ENCODE peak calls at places on chromosomes 13 and 19, in seven cellular contexts. One of them, this sample, is unnamed.

GRCh38 chr19:39160523-39160861 is 34.9 kb downstream of the PAK4 start:
- DNase-seq in stomach: peak
- DNase-seq in endothelial cell of umbilical vein: peak
- DNase-seq in K562: no peak
- DNase-seq in transverse colon: no peak
- DNase-seq in breast epithelium: peak
- DNase-seq in sigmoid colon: peak
- DNase-seq in this sample: no peak

GRCh38 chr19:9752701-9753443 is 15.7 kb downstream of the ZNF846 start:
- DNase-seq in transverse colon: no peak
- DNase-seq in breast epithelium: no peak
- DNase-seq in stomach: no peak
- DNase-seq in sigmoid colon: no peak
- DNase-seq in K562: no peak
- DNase-seq in endothelial cell of umbilical vein: no peak
- DNase-seq in this sample: no peak

GRCh38 chr19:5062799-5063198 is 93.9 kb downstream of the KDM4B start:
- DNase-seq in breast epithelium: no peak
- DNase-seq in transverse colon: no peak
- DNase-seq in stomach: no peak
- DNase-seq in endothelial cell of umbilical vein: no peak
- DNase-seq in K562: no peak
- DNase-seq in sigmoid colon: no peak
- DNase-seq in this sample: no peak

GRCh38 chr13:53237696-53238095 is 209.1 kb downstream of the OLFM4 start:
- DNase-seq in stomach: no peak
- DNase-seq in breast epithelium: no peak
- DNase-seq in transverse colon: no peak
- DNase-seq in endothelial cell of umbilical vein: no peak
- DNase-seq in K562: no peak
- DNase-seq in sigmoid colon: no peak
- DNase-seq in this sample: no peak

GRCh38 chr19:31348416-31349159 is 648 bp downstream of the TSHZ3 start:
- DNase-seq in stomach: no peak
- DNase-seq in transverse colon: no peak
- DNase-seq in K562: no peak
- DNase-seq in breast epithelium: no peak
- DNase-seq in endothelial cell of umbilical vein: peak
- DNase-seq in sigmoid colon: peak
- DNase-seq in this sample: no peak

GRCh38 chr13:28492527-28493367 is 2.2 kb downstream of the FLT1 start:
- DNase-seq in sigmoid colon: no peak
- DNase-seq in breast epithelium: no peak
- DNase-seq in transverse colon: no peak
- DNase-seq in stomach: no peak
- DNase-seq in K562: no peak
- DNase-seq in endothelial cell of umbilical vein: no peak
- DNase-seq in this sample: no peak

GRCh38 chr19:46902402-46902766 is 41.6 kb downstream of the ARHGAP35 start:
- DNase-seq in sigmoid colon: no peak
- DNase-seq in transverse colon: no peak
- DNase-seq in endothelial cell of umbilical vein: no peak
- DNase-seq in breast epithelium: peak
- DNase-seq in K562: no peak
- DNase-seq in stomach: peak
- DNase-seq in this sample: no peak

GRCh38 chr13:33859691-33860303 is 41.8 kb downstream of the RFC3 start:
- DNase-seq in sigmoid colon: no peak
- DNase-seq in breast epithelium: no peak
- DNase-seq in endothelial cell of umbilical vein: no peak
- DNase-seq in K562: no peak
- DNase-seq in stomach: no peak
- DNase-seq in transverse colon: no peak
- DNase-seq in this sample: no peak

GRCh38 chr13:40609972-40610726 is 56.3 kb downstream of the FOXO1 start:
- DNase-seq in stomach: no peak
- DNase-seq in breast epithelium: no peak
- DNase-seq in transverse colon: peak
- DNase-seq in K562: no peak
- DNase-seq in endothelial cell of umbilical vein: peak
- DNase-seq in sigmoid colon: no peak
- DNase-seq in this sample: no peak

GRCh38 chr19:33416307-33417215 is 43.1 kb downstream of the CEBPG start:
- DNase-seq in transverse colon: peak
- DNase-seq in endothelial cell of umbilical vein: peak
- DNase-seq in stomach: peak
- DNase-seq in K562: peak
- DNase-seq in breast epithelium: peak
- DNase-seq in sigmoid colon: peak
- DNase-seq in this sample: peak

GRCh38 chr19:39516270-39516669 is 1.3 kb downstream of the SELENOV start:
- DNase-seq in K562: no peak
- DNase-seq in stomach: no peak
- DNase-seq in endothelial cell of umbilical vein: no peak
- DNase-seq in breast epithelium: no peak
- DNase-seq in transverse colon: no peak
- DNase-seq in sigmoid colon: no peak
- DNase-seq in this sample: no peak

GRCh38 chr19:8592231-8593009 is 15.2 kb upstream of the MYO1F start:
- DNase-seq in endothelial cell of umbilical vein: peak
- DNase-seq in stomach: peak
- DNase-seq in sigmoid colon: peak
- DNase-seq in transverse colon: peak
- DNase-seq in breast epithelium: peak
- DNase-seq in K562: peak
- DNase-seq in this sample: no peak

GRCh38 chr19:18629166-18630088 is 7.4 kb upstream of the KLHL26 start:
- DNase-seq in breast epithelium: no peak
- DNase-seq in endothelial cell of umbilical vein: no peak
- DNase-seq in sigmoid colon: no peak
- DNase-seq in stomach: no peak
- DNase-seq in K562: no peak
- DNase-seq in transverse colon: no peak
- DNase-seq in this sample: no peak

GRCh38 chr13:32408999-32409313 is 19.0 kb downstream of the N4BP2L1 start:
- DNase-seq in stomach: no peak
- DNase-seq in endothelial cell of umbilical vein: no peak
- DNase-seq in sigmoid colon: no peak
- DNase-seq in breast epithelium: no peak
- DNase-seq in transverse colon: no peak
- DNase-seq in K562: no peak
- DNase-seq in this sample: no peak

GRCh38 chr19:29107831-29108230 is 105.1 kb downstream of the UQCRFS1 start:
- DNase-seq in transverse colon: no peak
- DNase-seq in stomach: no peak
- DNase-seq in K562: no peak
- DNase-seq in sigmoid colon: no peak
- DNase-seq in breast epithelium: no peak
- DNase-seq in endothelial cell of umbilical vein: no peak
- DNase-seq in this sample: no peak

GRCh38 chr19:38497907-38498306 is 64.4 kb downstream of the RYR1 start:
- DNase-seq in breast epithelium: no peak
- DNase-seq in K562: no peak
- DNase-seq in transverse colon: no peak
- DNase-seq in sigmoid colon: no peak
- DNase-seq in stomach: no peak
- DNase-seq in endothelial cell of umbilical vein: no peak
- DNase-seq in this sample: no peak

GRCh38 chr19:40758491-40758890 is 7.5 kb downstream of the SNRPA start:
- DNase-seq in sigmoid colon: no peak
- DNase-seq in breast epithelium: no peak
- DNase-seq in K562: no peak
- DNase-seq in transverse colon: no peak
- DNase-seq in stomach: no peak
- DNase-seq in endothelial cell of umbilical vein: no peak
- DNase-seq in this sample: no peak

GRCh38 chr19:40751065-40751923 is at the start of gene SNRPA:
- DNase-seq in endothelial cell of umbilical vein: peak
- DNase-seq in transverse colon: peak
- DNase-seq in K562: peak
- DNase-seq in sigmoid colon: peak
- DNase-seq in stomach: peak
- DNase-seq in breast epithelium: peak
- DNase-seq in this sample: peak

GRCh38 chr19:40755248-40755624 is 4.2 kb downstream of the SNRPA start:
- DNase-seq in K562: no peak
- DNase-seq in sigmoid colon: no peak
- DNase-seq in transverse colon: no peak
- DNase-seq in breast epithelium: no peak
- DNase-seq in endothelial cell of umbilical vein: no peak
- DNase-seq in stomach: no peak
- DNase-seq in this sample: no peak

GRCh38 chr19:40756502-40757110 is 5.6 kb downstream of the SNRPA start:
- DNase-seq in transverse colon: no peak
- DNase-seq in K562: no peak
- DNase-seq in sigmoid colon: no peak
- DNase-seq in stomach: no peak
- DNase-seq in breast epithelium: no peak
- DNase-seq in endothelial cell of umbilical vein: no peak
- DNase-seq in this sample: no peak

GRCh38 chr19:40754611-40755247 is 3.7 kb downstream of the SNRPA start:
- DNase-seq in stomach: peak
- DNase-seq in endothelial cell of umbilical vein: no peak
- DNase-seq in transverse colon: peak
- DNase-seq in breast epithelium: no peak
- DNase-seq in sigmoid colon: no peak
- DNase-seq in K562: no peak
- DNase-seq in this sample: no peak
- TF ChIP-seq POLR2A in stomach: no peak
- TF ChIP-seq POLR2A in endothelial cell of umbilical vein: no peak
- TF ChIP-seq POLR2A in transverse colon: no peak
- TF ChIP-seq POLR2A in breast epithelium: no peak
- TF ChIP-seq POLR2A in sigmoid colon: no peak
- TF ChIP-seq POLR2A in K562: no peak
- TF ChIP-seq POLR2A in this sample: no peak

DNA sequence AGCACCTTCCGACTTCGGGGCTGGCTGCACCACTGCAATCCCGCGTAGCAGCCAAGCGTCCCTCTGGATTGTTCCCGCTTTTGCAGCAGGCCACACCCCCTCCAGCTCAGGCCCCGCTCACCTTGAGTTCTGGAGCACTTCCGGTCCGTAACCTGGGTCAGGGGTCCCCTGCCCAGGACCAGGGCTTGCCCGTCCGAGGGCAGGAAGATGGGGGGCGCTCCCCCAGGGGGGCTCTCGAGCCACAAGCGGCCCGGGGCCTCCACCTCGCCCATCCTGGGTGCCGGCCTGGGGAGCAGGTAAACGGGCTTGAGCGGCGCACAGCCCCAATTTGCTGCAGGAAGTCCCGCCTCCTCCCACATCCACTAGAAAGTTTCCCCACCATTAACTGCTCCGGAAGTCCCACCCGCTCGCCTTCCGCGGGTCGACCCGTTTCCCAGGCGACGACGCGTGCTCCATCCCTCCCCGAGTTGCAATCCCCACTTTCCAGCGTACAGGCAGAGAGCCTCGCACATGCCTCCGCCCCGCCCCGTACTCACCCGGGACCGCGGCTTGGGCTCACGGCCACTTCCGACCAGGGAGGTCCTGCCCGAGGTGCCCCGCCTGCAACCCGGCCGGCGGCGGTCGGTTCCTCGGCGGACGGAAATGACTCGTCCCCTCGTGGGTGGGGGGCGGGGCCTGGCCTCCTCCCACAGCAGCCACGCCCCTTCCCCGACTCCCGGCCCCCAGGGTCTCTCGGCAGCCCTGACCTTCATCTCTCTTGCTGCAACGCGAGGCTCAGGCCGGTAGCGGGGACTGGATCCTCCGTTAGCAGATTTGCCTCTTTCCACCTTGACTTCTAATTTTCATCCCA is at the start of gene PNKP:
- DNase-seq in breast epithelium: peak
- DNase-seq in stomach: peak
- DNase-seq in sigmoid colon: peak
- DNase-seq in transverse colon: peak
- DNase-seq in endothelial cell of umbilical vein: peak
- DNase-seq in K562: peak
- DNase-seq in this sample: peak
- TF ChIP-seq POLR2AphosphoS5 in breast epithelium: peak
- TF ChIP-seq POLR2AphosphoS5 in stomach: peak
- TF ChIP-seq POLR2AphosphoS5 in sigmoid colon: peak
- TF ChIP-seq POLR2AphosphoS5 in transverse colon: peak
- TF ChIP-seq POLR2AphosphoS5 in endothelial cell of umbilical vein: peak
- TF ChIP-seq POLR2AphosphoS5 in K562: peak
- TF ChIP-seq POLR2AphosphoS5 in this sample: peak

DNA sequence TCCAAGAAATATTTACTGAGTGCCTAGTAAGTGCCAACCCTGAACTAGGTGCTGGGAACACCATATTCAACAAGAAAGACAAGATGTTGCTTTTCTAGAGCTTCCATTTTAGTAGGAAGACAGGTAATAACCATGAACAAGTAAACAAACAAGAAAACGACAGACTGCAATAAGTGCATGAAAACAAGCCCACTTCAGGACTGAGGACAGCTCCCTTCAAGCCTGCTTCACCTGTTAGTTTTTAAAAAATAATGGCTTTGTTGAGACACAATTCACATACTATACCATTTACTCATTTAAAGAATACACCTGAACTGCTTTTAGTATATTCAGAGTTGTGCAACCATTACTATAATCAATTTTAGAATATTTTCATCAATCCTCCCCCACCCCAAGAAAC is 30.4 kb downstream of the CYP4F22 start:
- DNase-seq in transverse colon: no peak
- DNase-seq in stomach: no peak
- DNase-seq in sigmoid colon: no peak
- DNase-seq in breast epithelium: no peak
- DNase-seq in K562: no peak
- DNase-seq in endothelial cell of umbilical vein: no peak
- DNase-seq in this sample: no peak
- TF ChIP-seq POLR2A in transverse colon: no peak
- TF ChIP-seq POLR2A in stomach: no peak
- TF ChIP-seq POLR2A in sigmoid colon: no peak
- TF ChIP-seq POLR2A in breast epithelium: no peak
- TF ChIP-seq POLR2A in K562: no peak
- TF ChIP-seq POLR2A in endothelial cell of umbilical vein: no peak
- TF ChIP-seq POLR2A in this sample: no peak

DNA sequence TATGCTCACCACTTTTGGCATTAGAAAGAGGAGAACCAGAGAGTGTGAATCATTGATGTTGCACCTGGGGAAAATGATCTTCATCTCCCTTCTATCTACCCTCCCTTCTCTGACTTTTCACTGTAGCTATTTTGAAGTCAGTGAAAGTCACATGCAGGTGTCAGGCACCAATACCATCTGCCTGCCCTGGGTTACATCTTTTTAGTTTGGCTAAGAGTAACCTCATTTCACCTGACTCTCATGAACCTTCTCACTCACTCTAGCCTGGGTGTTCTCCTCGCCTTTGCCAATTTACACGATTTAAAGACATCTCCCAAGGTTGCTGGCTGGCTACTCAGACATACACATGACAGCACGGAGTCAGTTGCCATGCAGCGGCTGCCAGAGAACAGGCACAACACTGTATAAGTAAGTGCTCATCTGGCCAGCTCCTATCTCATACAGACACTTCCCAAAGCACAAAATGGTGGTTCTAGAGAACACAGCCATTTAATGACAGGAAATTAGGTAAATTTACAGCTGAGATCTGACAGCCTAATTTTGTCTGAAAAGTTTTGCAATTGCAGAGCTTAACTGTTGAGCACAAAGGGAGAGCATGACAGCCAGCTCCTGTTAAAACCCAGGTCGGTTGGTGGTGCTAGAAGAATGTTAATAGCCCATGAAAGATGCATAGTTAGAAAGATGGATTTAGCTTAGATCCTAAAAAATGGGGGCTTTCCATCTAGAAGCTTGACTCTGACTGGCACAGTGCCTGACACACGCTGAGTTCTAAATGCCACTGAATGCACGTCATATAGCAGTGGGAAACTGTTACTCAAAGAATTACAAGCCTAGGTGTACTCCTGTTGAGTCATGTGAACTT is 32.5 kb downstream of the LCP1 start:
- DNase-seq in sigmoid colon: no peak
- DNase-seq in breast epithelium: no peak
- DNase-seq in endothelial cell of umbilical vein: no peak
- DNase-seq in stomach: no peak
- DNase-seq in transverse colon: no peak
- DNase-seq in K562: no peak
- DNase-seq in this sample: no peak
- TF ChIP-seq POLR2AphosphoS5 in sigmoid colon: no peak
- TF ChIP-seq POLR2AphosphoS5 in breast epithelium: no peak
- TF ChIP-seq POLR2AphosphoS5 in endothelial cell of umbilical vein: no peak
- TF ChIP-seq POLR2AphosphoS5 in stomach: no peak
- TF ChIP-seq POLR2AphosphoS5 in transverse colon: no peak
- TF ChIP-seq POLR2AphosphoS5 in K562: no peak
- TF ChIP-seq POLR2AphosphoS5 in this sample: peak